ENCODE peak calls at places on chromosomes 12 and 14, in six cellular contexts. C, V, L, I, W and P are unnamed samples.

GRCh38 chr12:115609356-115609755 is 668.1 kb downstream of the MED13L start:
- DNase-seq in V (no peak), L (no peak), C (no peak), W (peak; percentile 1), I (no peak), P (no peak)

GRCh38 chr12:122886851-122887816 is 8.8 kb downstream of the VPS37B start:
- DNase-seq in I (peak; percentile 91), V (no peak), L (no peak), W (peak; percentile 76), C (no peak), P (no peak)

GRCh38 chr12:12519599-12519998 is 43.1 kb downstream of the DUSP16 start:
- DNase-seq in C (no peak), L (no peak), V (no peak), I (no peak), W (no peak), P (no peak)

GRCh38 chr12:132424118-132424438 is 65.9 kb upstream of the FBRSL1 start:
- DNase-seq in W (no peak), L (no peak), V (no peak), C (no peak), I (no peak), P (no peak)

GRCh38 chr12:49232940-49233841 is 31.7 kb upstream of the TUBA1C start:
- DNase-seq in C (peak; percentile 75), W (peak; percentile 56), L (no peak), V (peak; percentile 82), I (no peak), P (peak; percentile 66)

GRCh38 chr12:32499048-32499447 is 99.7 kb downstream of the FGD4 start:
- DNase-seq in I (no peak), W (no peak), C (no peak), L (no peak), V (no peak), P (no peak)

GRCh38 chr12:130994821-130995375 is 41.2 kb downstream of the ADGRD1 start:
- DNase-seq in I (no peak), V (peak; percentile 69), C (peak; percentile 7), L (no peak), W (no peak), P (no peak)

GRCh38 chr14:62682208-62682607 is 363.1 kb downstream of the KCNH5 start:
- DNase-seq in C (no peak), I (no peak), L (no peak), W (no peak), V (no peak), P (no peak)

GRCh38 chr14:61569783-61570182 is 125.5 kb upstream of the HIF1A start:
- DNase-seq in C (peak; percentile 55), W (peak; percentile 73), L (peak; percentile 70), V (peak; percentile 86), I (peak; percentile 98), P (peak; percentile 51)

GRCh38 chr14:66477567-66477966 is 8.6 kb upstream of the CCDC196 start:
- DNase-seq in C (no peak), V (no peak), I (no peak), W (no peak), L (no peak), P (no peak)

GRCh38 chr12:110149104-110149660 is 25.0 kb downstream of the IFT81 start:
- DNase-seq in W (no peak), I (no peak), L (no peak), C (no peak), V (peak; percentile 77), P (no peak)

GRCh38 chr14:68141531-68142088 is 322.0 kb downstream of the RAD51B start:
- DNase-seq in L (no peak), V (no peak), I (peak; percentile 69), W (peak; percentile 68), C (no peak), P (no peak)

GRCh38 chr12:25155031-25155576 is 39.9 kb downstream of the DNAI7 start:
- DNase-seq in L (peak; percentile 43), I (no peak), V (no peak), C (no peak), W (peak; percentile 87), P (no peak)

GRCh38 chr14:100827751-100828447 is 2.0 kb downstream of the MEG3 start:
- DNase-seq in V (no peak), W (peak; percentile 81), C (no peak), I (no peak), L (no peak), P (no peak)

GRCh38 chr12:53543539-53543938 is 36.3 kb upstream of the NPFF start:
- DNase-seq in W (peak; percentile 73), I (no peak), L (peak; percentile 49), C (peak; percentile 28), V (no peak), P (peak; percentile 34)

GRCh38 chr12:91954761-91955160 is 190.9 kb downstream of the BTG1 start:
- DNase-seq in L (no peak), I (no peak), C (no peak), V (no peak), W (no peak), P (no peak)

GRCh38 chr12:91954326-91954725 is 191.3 kb downstream of the BTG1 start:
- DNase-seq in V (no peak), L (no peak), W (no peak), I (no peak), C (no peak), P (no peak)

GRCh38 chr12:91951571-91951970 is 194.1 kb downstream of the BTG1 start:
- DNase-seq in W (peak; percentile 56), C (no peak), L (no peak), V (no peak), I (no peak), P (no peak)

GRCh38 chr12:91948504-91948903 is 197.1 kb downstream of the BTG1 start:
- DNase-seq in C (no peak), I (no peak), L (no peak), V (no peak), W (no peak), P (no peak)

DNA sequence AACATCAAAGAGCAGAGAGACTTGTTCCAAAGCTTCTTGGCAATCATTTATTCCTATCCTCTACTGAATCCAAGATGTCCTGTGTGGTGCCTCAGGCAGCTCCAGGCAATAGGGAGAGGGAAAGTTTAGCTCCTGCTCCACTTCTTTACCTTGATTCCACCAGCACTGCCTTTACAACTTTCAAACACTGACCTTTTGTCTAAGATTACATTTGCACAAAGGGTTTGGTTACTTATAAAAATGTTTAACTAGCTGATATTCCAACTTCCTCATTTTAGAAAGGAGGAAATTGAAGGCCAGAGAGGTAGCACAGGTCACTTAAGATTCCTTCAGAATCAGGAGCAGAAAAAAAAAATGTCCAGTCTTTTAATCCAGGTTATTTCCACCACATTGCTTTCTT is 192.7 kb downstream of the BTG1 start:
- DNase-seq in C (no peak), W (no peak), V (no peak), I (peak; percentile 54), L (no peak), P (no peak)
- H3K27ac ChIP-seq in C (no peak overlapping the region), W (no peak overlapping the region), V (peak overlapping the region; percentile 9), I (peak overlapping the region; percentile 7), L (no peak overlapping the region), P (no peak overlapping the region)

DNA sequence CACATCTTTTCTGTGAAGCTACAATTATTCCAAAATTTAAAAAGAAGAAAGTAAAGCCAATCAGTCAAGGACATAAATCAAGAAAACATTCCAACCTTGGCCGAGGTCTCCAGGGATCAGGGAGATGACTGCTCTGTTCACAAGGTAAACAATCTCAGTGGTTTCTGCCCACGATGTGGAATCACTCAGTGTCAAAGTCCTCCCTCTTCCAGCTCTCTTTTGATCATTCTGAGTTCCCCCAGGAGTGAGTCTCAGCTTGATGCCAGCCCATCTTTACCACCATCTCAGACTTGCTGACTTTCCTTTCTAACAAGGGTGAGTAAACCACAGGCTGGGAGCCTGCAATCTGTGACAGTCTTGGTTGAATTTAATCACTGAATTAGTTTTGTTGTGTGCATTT is 4.8 kb upstream of the SERPINA9 start:
- DNase-seq in V (no peak), L (no peak), W (no peak), C (no peak), I (no peak), P (no peak)
- H3K27ac ChIP-seq in V (no peak overlapping the region), L (no peak overlapping the region), W (no peak overlapping the region), C (no peak overlapping the region), I (no peak overlapping the region), P (peak overlapping the region; percentile 88)

DNA sequence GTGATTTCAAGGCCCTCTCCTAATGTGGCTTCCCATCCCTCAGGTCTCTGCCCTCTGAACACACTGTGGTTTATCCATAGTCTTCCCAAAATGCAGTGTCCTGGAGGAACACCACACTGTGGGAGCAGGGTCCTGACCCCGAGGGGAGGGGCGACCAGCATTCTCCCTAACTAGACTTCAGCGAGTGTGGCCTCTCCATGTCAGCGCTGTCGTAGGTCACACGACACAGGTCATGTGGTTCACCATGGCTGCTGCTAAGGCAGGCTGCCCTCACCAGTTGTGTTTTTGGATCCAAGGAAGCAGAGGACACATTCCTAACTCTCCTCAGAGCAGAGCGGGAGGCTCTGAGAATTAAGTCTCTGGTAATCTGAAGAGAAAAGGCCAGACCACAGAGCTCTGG is 50.5 kb downstream of the SSH1 start:
- DNase-seq in W (no peak), L (no peak), I (no peak), V (peak; percentile 63), C (no peak), P (no peak)
- H3K27ac ChIP-seq in W (peak overlapping the region; percentile 77), L (no peak overlapping the region), I (no peak overlapping the region), V (no peak overlapping the region), C (peak overlapping the region; percentile 92), P (no peak overlapping the region)

GRCh38 chr12:47828967-47829482 is 9.3 kb upstream of the HDAC7 start:
- DNase-seq in C (peak; percentile 82), L (no peak), I (peak; percentile 62), V (peak; percentile 81), W (peak; percentile 59), P (peak; percentile 57)

GRCh38 chr12:47829584-47829983 is 9.9 kb upstream of the HDAC7 start:
- DNase-seq in L (no peak), V (peak; percentile 30), C (no peak), W (no peak), I (no peak), P (peak; percentile 30)

GRCh38 chr12:47824629-47825028 is 4.9 kb upstream of the HDAC7 start:
- DNase-seq in L (no peak), V (no peak), W (no peak), I (peak; percentile 63), C (no peak), P (no peak)

GRCh38 chr12:47825239-47825639 is 5.5 kb upstream of the HDAC7 start:
- DNase-seq in L (no peak), I (peak; percentile 80), C (peak; percentile 72), V (peak; percentile 61), W (no peak), P (no peak)

GRCh38 chr12:47828008-47828966 is 8.6 kb upstream of the HDAC7 start:
- DNase-seq in C (peak; percentile 57), L (no peak), I (no peak), V (peak; percentile 56), W (no peak), P (no peak)
- H3K27ac ChIP-seq in C (peak overlapping the region; percentile 99), L (peak overlapping the region; percentile 28), I (no peak overlapping the region), V (peak overlapping the region; percentile 70), W (peak overlapping the region; percentile 36), P (no peak overlapping the region)

GRCh38 chr14:104747876-104748275 is 5.1 kb upstream of the SIVA1 start:
- DNase-seq in V (peak; percentile 76), W (no peak), L (no peak), C (no peak), I (no peak), P (no peak)
- H3K27ac ChIP-seq in V (no peak overlapping the region), W (no peak overlapping the region), L (no peak overlapping the region), C (peak overlapping the region; percentile 7), I (no peak overlapping the region), P (peak overlapping the region; percentile 65)